ENCODE peak calls at places on chromosome 16, in five cellular contexts. T, W, J, V and B are unnamed samples.

GRCh38 chr16:53809088-53809951 is 105.4 kb downstream of the FTO start:
- DNase-seq in T (no peak), W (peak), J (peak), V (no peak), B (no peak)

GRCh38 chr16:77760800-77761199 is 27.6 kb upstream of the VAT1L start:
- DNase-seq in T (no peak), W (peak), J (no peak), V (no peak), B (no peak)

GRCh38 chr16:54431041-54431996 is 144.7 kb upstream of the IRX3 start:
- DNase-seq in T (no peak), W (peak), J (peak), V (no peak), B (no peak)

GRCh38 chr16:3029499-3030127 is 5.8 kb downstream of the THOC6 start:
- DNase-seq in T (no peak), W (peak), J (no peak), V (no peak), B (peak)

GRCh38 chr16:59296002-59296401 is 561.9 kb upstream of the GOT2 start:
- DNase-seq in T (no peak), W (no peak), J (no peak), V (no peak), B (no peak)

GRCh38 chr16:67846320-67847063 is at the start of gene NUTF2:
- DNase-seq in T (peak), W (peak), J (peak), V (peak), B (peak)

GRCh38 chr16:1674751-1675664 is 3.1 kb upstream of the JPT2 start:
- DNase-seq in T (no peak), W (peak), J (peak), V (no peak), B (no peak)

GRCh38 chr16:75202069-75202590 is 4.8 kb downstream of the CTRB2 start:
- DNase-seq in T (no peak), W (no peak), J (no peak), V (no peak), B (no peak)

GRCh38 chr16:88831838-88832237 is 20.1 kb upstream of the APRT start:
- DNase-seq in T (no peak), W (no peak), J (peak), V (no peak), B (no peak)

GRCh38 chr16:21598676-21599157 is 660 bp upstream of the METTL9 start:
- DNase-seq in T (no peak), W (peak), J (no peak), V (peak), B (no peak)

GRCh38 chr16:49399594-49400364 is 26.2 kb downstream of the C16orf78 start:
- DNase-seq in T (no peak), W (no peak), J (no peak), V (no peak), B (peak)

GRCh38 chr16:67558859-67559258 is 3.5 kb upstream of the CTCF start:
- DNase-seq in T (no peak), W (no peak), J (no peak), V (no peak), B (no peak)

GRCh38 chr16:78705694-78706093 is 606.2 kb downstream of the WWOX start:
- DNase-seq in T (no peak), W (peak), J (no peak), V (no peak), B (peak)

GRCh38 chr16:20611975-20612471 is 35.9 kb upstream of the ACSM2B start:
- DNase-seq in T (peak), W (no peak), J (no peak), V (peak), B (no peak)

GRCh38 chr16:84806256-84806889 is 13.4 kb upstream of the CRISPLD2 start:
- DNase-seq in T (no peak), W (peak), J (peak), V (no peak), B (no peak)

GRCh38 chr16:31351937-31352315 is 3.0 kb upstream of the ITGAX start:
- DNase-seq in T (no peak), W (no peak), J (no peak), V (no peak), B (no peak)

GRCh38 chr16:83068686-83069085 is 441.9 kb downstream of the CDH13 start:
- DNase-seq in T (no peak), W (peak), J (no peak), V (no peak), B (no peak)
- TF ChIP-seq CTCF in T (no peak), W (peak), J (peak), V (peak), B (no peak)

DNA sequence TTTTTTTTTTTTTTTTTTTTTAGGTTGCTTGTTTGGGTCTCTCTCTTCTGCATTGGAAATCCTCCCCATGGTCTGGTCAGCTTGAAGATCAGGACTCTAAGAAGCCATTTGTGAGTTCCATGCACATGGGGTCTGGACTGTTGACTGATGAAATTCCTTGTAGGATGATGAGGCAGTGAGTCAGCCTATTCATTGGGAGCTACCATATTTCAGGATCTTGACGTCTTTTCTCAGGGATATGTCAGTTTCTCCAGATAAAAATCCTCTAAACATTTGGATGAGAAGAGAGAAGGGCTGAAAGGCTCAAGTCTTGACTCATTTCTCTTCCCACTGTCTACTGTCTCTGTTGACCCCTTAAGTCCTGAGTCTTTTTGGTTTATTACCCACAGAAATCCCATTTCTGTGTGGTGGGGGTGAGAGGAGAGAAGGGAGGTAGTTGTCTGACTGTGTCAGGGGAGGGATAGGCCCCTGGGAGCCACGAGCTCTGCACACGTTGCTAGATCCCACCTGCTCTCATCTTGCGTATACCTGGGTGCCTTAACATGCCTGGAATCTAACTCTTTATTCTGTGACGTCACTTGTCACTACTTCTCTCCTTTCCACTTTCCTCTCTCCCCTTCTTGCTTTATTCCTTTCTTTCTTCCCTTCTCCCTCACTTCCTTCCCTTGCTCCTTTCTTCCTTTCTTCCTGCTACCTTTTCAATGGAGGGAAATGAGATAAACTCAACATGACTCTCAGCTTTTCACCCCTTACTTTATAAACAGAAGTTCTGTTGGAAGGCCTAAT is 333.1 kb upstream of the XYLT1 start:
- DNase-seq in T (no peak), W (peak), J (peak), V (no peak), B (no peak)
- TF ChIP-seq CTCF in T (no peak), W (no peak), J (no peak), V (no peak), B (no peak)

GRCh38 chr16:4379001-4379688 is 7.5 kb downstream of the VASN start:
- DNase-seq in T (no peak), W (no peak), J (no peak), V (no peak), B (no peak)
- TF ChIP-seq CTCF in T (no peak), W (no peak), J (no peak), V (no peak), B (no peak)

DNA sequence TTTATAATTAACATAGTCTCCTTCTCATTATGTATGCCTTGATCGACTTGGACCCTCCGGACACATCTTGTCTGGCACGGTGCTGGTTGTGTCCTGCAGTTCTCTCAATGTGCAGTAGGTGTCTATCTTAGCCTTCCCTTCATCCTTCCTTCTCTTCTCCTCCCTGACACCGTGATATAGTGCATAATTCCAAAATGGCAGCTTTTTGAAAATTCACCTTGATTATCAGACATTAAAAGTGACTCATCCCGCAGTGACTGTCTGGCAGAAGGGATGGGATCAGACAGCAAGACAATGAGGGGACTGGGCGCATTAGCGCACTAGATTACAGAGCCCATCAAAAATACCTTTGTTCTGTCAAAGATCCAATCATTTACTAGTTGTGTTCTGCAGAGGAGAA is 70.0 kb upstream of the PMFBP1 start:
- DNase-seq in T (peak), W (peak), J (peak), V (peak), B (peak)
- TF ChIP-seq CTCF in T (peak), W (peak), J (peak), V (peak), B (peak)

DNA sequence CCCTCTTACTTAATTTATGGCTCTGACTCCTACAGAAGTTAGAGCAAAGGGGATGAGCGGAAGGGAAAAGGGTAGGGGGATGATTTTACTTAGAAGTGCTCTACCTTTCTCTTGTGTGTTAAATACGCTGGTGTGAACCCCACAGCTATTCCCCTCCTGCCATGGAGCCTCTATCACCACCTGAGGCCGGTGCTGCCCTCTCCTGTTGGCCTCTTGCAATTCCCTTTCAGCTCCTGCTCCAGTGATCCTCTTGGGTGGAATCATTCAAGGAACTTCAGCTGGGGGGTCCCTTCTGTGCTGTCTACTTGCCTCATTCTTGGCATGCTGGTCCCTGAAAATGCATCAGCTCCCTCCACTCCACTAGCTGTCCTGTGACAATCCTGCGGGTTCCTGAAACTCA is 41.8 kb upstream of the CDH8 start:
- DNase-seq in T (no peak), W (peak), J (no peak), V (no peak), B (no peak)
- TF ChIP-seq CTCF in T (no peak), W (peak), J (no peak), V (peak), B (peak)